ENCODE peak calls at places on chromosomes 3 and 15, in six cellular contexts. R, C, B, O, I and V are unnamed samples. For H3K36me3, the result is how much of the 10 kb centered on the place peaks cover.

GRCh38 chr3:115819785-115820384 is 196.6 kb downstream of the GAP43 start:
- DNase-seq in B (peak), R (peak), I (peak), O (peak), C (peak), V (peak)

GRCh38 chr15:41849861-41850260 is 11.2 kb downstream of the PLA2G4B start:
- DNase-seq in O (no peak), I (no peak), C (no peak), B (no peak), R (no peak), V (no peak)

GRCh38 chr15:74724570-74725240 is 623 bp downstream of the CYP1A1 start:
- DNase-seq in C (no peak), I (no peak), O (no peak), R (no peak), B (no peak), V (no peak)

GRCh38 chr3:171996178-171996817 is 43.1 kb upstream of the FNDC3B start:
- DNase-seq in R (no peak), I (no peak), O (no peak), C (no peak), B (no peak), V (no peak)

GRCh38 chr3:195559723-195560409 is 16.7 kb upstream of the PPP1R2 start:
- DNase-seq in O (no peak), C (no peak), R (no peak), B (no peak), I (no peak), V (no peak)

GRCh38 chr3:82145742-82146141 is 384.3 kb upstream of the GBE1 start:
- DNase-seq in B (no peak), R (no peak), O (no peak), C (no peak), I (no peak), V (no peak)

GRCh38 chr3:123791898-123792297 is 92.2 kb downstream of the MYLK start:
- DNase-seq in R (no peak), C (no peak), O (no peak), B (no peak), I (peak), V (no peak)

GRCh38 chr15:77021088-77021481 is 26.2 kb downstream of the PSTPIP1 start:
- DNase-seq in C (no peak), R (no peak), I (no peak), B (no peak), O (no peak), V (no peak)

GRCh38 chr3:14383753-14384152 is 18.7 kb upstream of the SLC6A6 start:
- DNase-seq in B (no peak), O (no peak), I (no peak), C (no peak), R (no peak), V (no peak)

GRCh38 chr3:197756704-197757103 is 7.0 kb downstream of the FYTTD1 start:
- DNase-seq in R (no peak), O (no peak), B (no peak), C (no peak), I (no peak), V (no peak)
- H3K36me3 ChIP-seq in R (under half), O (under half), B (half or more), C (under half), I (under half), V (under half)

GRCh38 chr15:70507772-70508351 is 255.5 kb downstream of the UACA start:
- DNase-seq in I (no peak), O (no peak), R (no peak), B (no peak), C (no peak), V (no peak)
- H3K4me3 ChIP-seq in I (no peak), O (no peak), R (no peak), B (no peak), C (no peak), V (no peak)

GRCh38 chr15:36903922-36904479 is 196.3 kb downstream of the MEIS2 start:
- DNase-seq in R (peak), O (no peak), B (no peak), I (no peak), C (no peak), V (no peak)
- H3K36me3 ChIP-seq in R (under half), O (under half), B (under half), I (under half), C (under half), V (under half)

GRCh38 chr3:76615739-76616138 is 424.2 kb upstream of the ROBO2 start:
- DNase-seq in R (no peak), C (no peak), I (no peak), B (no peak), O (no peak), V (no peak)

DNA sequence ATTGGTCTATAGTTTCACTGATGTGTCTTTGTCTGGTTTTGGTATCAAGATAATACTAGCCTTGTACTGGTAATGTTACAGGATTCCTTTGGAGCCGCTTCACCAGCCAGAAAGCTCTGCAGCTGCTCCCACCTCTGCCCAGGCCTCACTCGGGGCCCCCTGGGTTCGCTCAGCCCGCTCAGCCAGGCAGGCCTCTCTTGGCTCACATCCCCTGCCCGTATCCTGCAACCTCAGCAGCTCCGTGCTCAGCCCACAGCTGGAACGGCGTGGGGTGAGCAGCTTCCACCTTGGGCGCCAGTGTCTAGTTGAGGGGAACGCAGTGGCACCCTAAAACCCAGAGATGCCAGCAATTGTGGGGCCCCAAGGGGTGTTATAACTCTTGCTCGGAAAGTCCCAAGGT is 429.7 kb upstream of the ROBO2 start:
- DNase-seq in I (no peak), R (no peak), B (no peak), C (no peak), O (no peak), V (no peak)
- H3K4me3 ChIP-seq in I (no peak), R (no peak), B (no peak), C (no peak), O (no peak), V (no peak)

DNA sequence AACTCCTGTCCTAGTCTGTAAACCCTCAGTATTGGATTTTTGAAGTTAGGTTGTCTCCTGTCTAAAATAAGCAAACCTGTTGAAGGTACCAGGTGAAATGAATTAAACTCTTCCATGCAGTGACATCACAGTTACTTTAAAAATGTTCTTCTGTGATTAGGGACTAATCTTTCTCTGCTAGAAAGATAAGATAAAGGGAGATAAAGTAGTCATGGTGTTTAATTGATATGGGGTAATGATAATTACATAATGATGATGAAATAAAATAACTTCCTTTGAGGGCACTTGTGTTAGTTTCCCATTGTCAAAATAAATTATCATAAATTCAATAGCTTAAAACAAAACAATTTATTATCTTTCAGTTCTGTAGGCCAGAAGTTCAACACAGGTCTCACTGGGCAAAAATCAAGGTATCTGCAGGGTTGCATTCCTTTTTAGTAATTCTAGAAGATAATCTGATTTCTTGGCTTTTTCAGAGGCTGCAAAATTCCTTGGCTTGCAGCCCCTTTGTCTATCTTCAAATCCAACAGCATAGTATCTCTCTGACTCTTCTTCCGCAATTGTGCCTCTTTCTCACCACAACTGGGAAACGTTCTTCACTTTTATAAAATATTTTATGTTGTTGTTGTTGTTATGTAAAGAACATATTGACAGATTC is 218.5 kb downstream of the STXBP5L start:
- DNase-seq in O (no peak), I (no peak), C (no peak), B (no peak), R (no peak), V (no peak)
- H3K36me3 ChIP-seq in O (under half), I (under half), C (under half), B (under half), R (under half), V (under half)